ENCODE peak calls at places on chromosomes 16 and 17, in seven cellular contexts. R, L, W, X, C, B and Y are unnamed samples.

GRCh38 chr16:69520800-69521602 is 44.8 kb upstream of the NFAT5 start:
- DNase-seq in R (no peak), L (no peak), W (no peak), X (no peak), C (no peak), B (no peak), Y (no peak)

GRCh38 chr17:69142473-69142802 is 743 bp upstream of the ABCA6 start:
- DNase-seq in R (no peak), L (no peak), W (no peak), X (no peak), C (no peak), B (peak), Y (no peak)

GRCh38 chr16:56263711-56264608 is 72.7 kb downstream of the GNAO1 start:
- DNase-seq in R (peak), L (no peak), W (no peak), X (no peak), C (no peak), B (peak), Y (no peak)

GRCh38 chr17:33520404-33521032 is 227.4 kb upstream of the ASIC2 start:
- DNase-seq in R (peak), L (peak), W (peak), X (no peak), C (no peak), B (peak), Y (no peak)

GRCh38 chr17:50274142-50274944 is at the start of gene TMEM92:
- DNase-seq in R (no peak), L (no peak), W (no peak), X (no peak), C (no peak), B (peak), Y (no peak)

GRCh38 chr17:50634123-50634914 is at the start of gene ABCC3:
- DNase-seq in R (peak), L (no peak), W (no peak), X (no peak), C (no peak), B (peak), Y (no peak)

GRCh38 chr17:16178836-16179235 is 36.5 kb downstream of the NCOR1 start:
- DNase-seq in R (no peak), L (no peak), W (no peak), X (no peak), C (no peak), B (no peak), Y (no peak)

GRCh38 chr16:69921125-69921524 is 30.0 kb upstream of the CLEC18A start:
- DNase-seq in R (no peak), L (no peak), W (no peak), X (no peak), C (no peak), B (no peak), Y (no peak)

GRCh38 chr17:681738-682137 is 32.9 kb downstream of the VPS53 start:
- DNase-seq in R (no peak), L (no peak), W (no peak), X (no peak), C (no peak), B (no peak), Y (no peak)

GRCh38 chr16:71338193-71338592 is 20.3 kb upstream of the CALB2 start:
- DNase-seq in R (no peak), L (peak), W (no peak), X (no peak), C (no peak), B (no peak), Y (no peak)

GRCh38 chr16:66881964-66882508 is 1.7 kb downstream of the PDP2 start:
- DNase-seq in R (no peak), L (no peak), W (no peak), X (no peak), C (no peak), B (no peak), Y (no peak)

GRCh38 chr16:21001262-21001661 is 100.7 kb downstream of the LYRM1 start:
- DNase-seq in R (no peak), L (peak), W (no peak), X (no peak), C (no peak), B (peak), Y (no peak)

GRCh38 chr16:74608381-74608780 is 1.5 kb upstream of the GLG1 start:
- DNase-seq in R (no peak), L (no peak), W (no peak), X (no peak), C (no peak), B (no peak), Y (no peak)

GRCh38 chr17:21263351-21263750 is 10.1 kb upstream of the NATD1 start:
- DNase-seq in R (no peak), L (no peak), W (no peak), X (no peak), C (no peak), B (no peak), Y (no peak)

GRCh38 chr17:82332669-82333278 is 792 bp downstream of the SECTM1 start:
- DNase-seq in R (peak), L (no peak), W (peak), X (peak), C (no peak), B (peak), Y (no peak)

GRCh38 chr16:81468269-81468902 is 23.8 kb downstream of the CMIP start:
- DNase-seq in R (no peak), L (no peak), W (no peak), X (no peak), C (no peak), B (no peak), Y (no peak)

GRCh38 chr16:47939690-47940089 is 216.1 kb downstream of the ABCC12 start:
- DNase-seq in R (no peak), L (no peak), W (no peak), X (no peak), C (no peak), B (no peak), Y (no peak)

DNA sequence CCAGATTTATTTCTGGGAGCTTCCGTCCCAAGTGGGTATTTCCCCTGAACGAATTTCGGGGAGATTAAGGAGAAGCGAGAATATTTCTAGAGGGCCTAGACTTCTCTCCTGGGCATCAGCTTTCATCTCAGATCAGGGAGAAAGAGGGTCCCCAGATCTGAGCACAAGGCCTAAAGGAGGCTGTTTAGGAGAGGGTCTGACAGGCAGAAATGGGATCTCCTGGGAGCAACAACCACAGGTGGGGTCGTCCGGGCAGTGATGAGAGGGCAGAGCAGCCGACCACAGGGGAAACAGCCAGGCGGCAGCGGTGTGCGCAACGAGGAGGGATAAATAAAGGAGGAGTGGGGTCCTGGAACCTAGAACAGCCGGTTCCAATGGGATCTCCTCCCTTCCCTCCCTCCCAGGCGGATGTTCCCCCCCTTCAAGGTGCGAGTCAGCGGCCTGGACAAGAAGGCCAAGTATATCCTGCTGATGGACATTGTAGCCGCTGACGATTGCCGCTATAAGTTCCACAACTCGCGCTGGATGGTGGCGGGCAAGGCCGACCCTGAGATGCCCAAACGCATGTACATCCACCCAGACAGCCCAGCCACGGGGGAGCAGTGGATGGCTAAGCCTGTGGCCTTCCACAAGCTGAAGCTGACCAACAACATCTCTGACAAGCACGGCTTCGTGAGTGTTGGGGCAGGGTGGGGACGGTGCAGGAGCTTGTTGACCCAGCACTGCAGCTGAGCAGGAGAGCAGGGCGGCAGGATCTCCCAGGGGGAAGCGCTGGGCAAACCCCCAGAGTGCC is 1.8 kb downstream of the TBX2 start:
- DNase-seq in R (no peak), L (no peak), W (no peak), X (no peak), C (no peak), B (no peak), Y (no peak)
- H3K4me3 ChIP-seq in R (peak), L (peak), W (no peak), X (peak), C (peak), B (peak), Y (peak)

GRCh38 chr17:64151016-64151368 is 21.0 kb upstream of the ERN1 start:
- DNase-seq in R (no peak), L (no peak), W (no peak), X (no peak), C (no peak), B (no peak), Y (no peak)
- H3K27ac ChIP-seq in R (peak), L (no peak), W (no peak), X (no peak), C (peak), B (no peak), Y (peak)

GRCh38 chr16:30876867-30877266 is 17.0 kb downstream of the BCL7C start:
- DNase-seq in R (no peak), L (no peak), W (no peak), X (no peak), C (no peak), B (peak), Y (no peak)
- H3K4me3 ChIP-seq in R (peak), L (peak), W (peak), X (no peak), C (peak), B (no peak), Y (peak)

DNA sequence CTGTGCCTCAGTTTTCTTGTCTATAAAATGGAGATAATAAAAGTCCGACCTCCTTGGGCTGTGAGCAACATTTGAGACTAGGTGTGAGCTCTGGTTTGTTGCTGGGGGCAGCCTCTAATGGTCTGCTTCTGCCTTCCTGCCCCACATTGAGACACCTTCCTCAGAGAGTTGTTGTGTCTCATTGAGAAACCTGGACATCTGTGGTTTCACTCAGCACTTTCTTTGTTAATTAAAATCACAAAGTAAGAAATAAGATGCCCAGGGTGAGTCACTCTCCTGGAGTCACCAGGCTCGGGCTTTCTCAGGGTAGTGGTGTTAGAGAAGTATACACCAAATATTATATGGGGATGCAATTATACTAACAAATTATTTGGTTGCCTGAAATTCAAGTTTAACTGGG is 389.2 kb upstream of the SALL1 start:
- DNase-seq in R (no peak), L (no peak), W (no peak), X (no peak), C (no peak), B (no peak), Y (no peak)
- H3K27ac ChIP-seq in R (no peak), L (no peak), W (no peak), X (no peak), C (no peak), B (no peak), Y (no peak)

GRCh38 chr17:74773871-74774286 is 2.3 kb downstream of the NAT9 start:
- DNase-seq in R (no peak), L (no peak), W (no peak), X (no peak), C (no peak), B (peak), Y (no peak)
- H3K4me3 ChIP-seq in R (no peak), L (no peak), W (no peak), X (no peak), C (no peak), B (no peak), Y (no peak)

GRCh38 chr17:77373298-77374169 is 232.8 kb downstream of the SEC14L1 start:
- DNase-seq in R (peak), L (no peak), W (peak), X (peak), C (no peak), B (no peak), Y (no peak)
- H3K27ac ChIP-seq in R (peak), L (peak), W (peak), X (peak), C (peak), B (peak), Y (peak)

GRCh38 chr16:88685156-88686061 is 898 bp downstream of the SNAI3 start:
- DNase-seq in R (no peak), L (no peak), W (peak), X (peak), C (no peak), B (no peak), Y (no peak)
- H3K4me3 ChIP-seq in R (peak), L (peak), W (peak), X (peak), C (peak), B (peak), Y (peak)

GRCh38 chr17:39813631-39814030 is 50.5 kb downstream of the IKZF3 start:
- DNase-seq in R (no peak), L (no peak), W (peak), X (peak), C (no peak), B (peak), Y (no peak)

GRCh38 chr17:39814497-39814896 is 49.6 kb downstream of the IKZF3 start:
- DNase-seq in R (no peak), L (no peak), W (no peak), X (no peak), C (no peak), B (no peak), Y (no peak)

GRCh38 chr17:39809221-39809620 is 54.9 kb downstream of the IKZF3 start:
- DNase-seq in R (no peak), L (no peak), W (no peak), X (no peak), C (no peak), B (no peak), Y (no peak)

GRCh38 chr17:39810939-39811728 is 53.0 kb downstream of the IKZF3 start:
- DNase-seq in R (no peak), L (no peak), W (no peak), X (no peak), C (no peak), B (no peak), Y (no peak)

DNA sequence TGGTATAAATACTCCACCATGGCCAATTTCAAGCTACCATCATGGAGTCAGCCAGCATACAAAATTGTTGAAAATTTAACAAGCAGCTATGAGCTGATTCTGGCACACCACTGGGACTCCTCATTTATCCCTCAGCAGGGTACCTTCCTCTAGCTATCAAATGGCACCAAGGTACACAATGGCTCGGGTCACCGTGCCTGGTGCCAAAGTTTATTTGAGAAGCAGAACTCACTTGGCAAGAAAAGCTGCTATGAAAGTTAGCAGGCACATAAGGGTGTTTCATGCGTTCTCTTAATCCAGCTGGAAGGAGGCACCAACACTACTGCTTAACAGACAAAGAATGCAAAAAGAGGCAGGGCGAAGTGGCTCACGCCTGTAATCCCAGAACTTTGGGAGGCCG is 51.6 kb downstream of the IKZF3 start:
- DNase-seq in R (no peak), L (no peak), W (no peak), X (no peak), C (no peak), B (no peak), Y (no peak)
- H3K27ac ChIP-seq in R (no peak), L (no peak), W (peak), X (no peak), C (no peak), B (no peak), Y (no peak)

DNA sequence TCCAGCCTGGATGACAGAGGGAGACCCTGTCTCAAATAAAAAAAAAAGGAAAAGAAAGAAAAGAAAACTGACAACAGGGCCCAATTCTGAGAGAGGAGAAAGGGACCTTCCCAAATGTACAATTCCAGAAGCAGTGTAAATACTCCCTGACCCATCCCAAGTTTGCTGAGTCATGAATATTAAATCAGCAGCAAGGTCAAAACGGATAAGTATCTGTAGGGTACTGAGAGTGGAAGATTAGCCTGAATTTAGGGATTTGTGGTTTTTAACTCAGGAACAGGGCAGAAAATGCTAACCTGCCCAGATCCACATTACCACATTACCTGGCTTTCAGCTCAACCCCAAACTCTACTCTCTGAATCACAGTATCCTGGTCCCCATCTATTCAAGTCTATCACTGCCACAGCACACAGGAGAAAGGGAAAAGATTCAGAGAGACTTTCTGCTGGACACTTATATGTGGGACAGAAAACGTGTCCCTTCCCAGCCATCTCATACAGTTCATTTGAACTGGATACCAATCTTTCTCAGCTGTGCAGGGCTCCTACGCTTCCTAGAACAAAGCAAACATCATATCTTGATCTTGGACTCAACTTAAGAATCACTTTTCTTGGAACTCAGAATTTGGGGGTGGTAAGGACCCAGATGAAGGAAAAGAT is 2.9 kb downstream of the FXR2 start:
- DNase-seq in R (no peak), L (no peak), W (no peak), X (no peak), C (no peak), B (no peak), Y (no peak)
- H3K4me3 ChIP-seq in R (no peak), L (no peak), W (no peak), X (no peak), C (no peak), B (no peak), Y (no peak)

GRCh38 chr17:78517421-78517820 is 59.8 kb downstream of the DNAH17 start:
- DNase-seq in R (no peak), L (no peak), W (no peak), X (no peak), C (no peak), B (no peak), Y (no peak)
- H3K27ac ChIP-seq in R (no peak), L (no peak), W (no peak), X (no peak), C (no peak), B (no peak), Y (no peak)